ENCODE peak calls at places on chromosome 7, in four cellular contexts. One of them, this sample, is unnamed.
A peak's percentile ranks its signal among the peaks of the same experiment; 100 is the strongest.

GRCh38 chr7:9945882-9946281 is 1027.8 kb upstream of the PHF14 start:
- DNase-seq in HS-27A: no peak
- DNase-seq in OCI-LY7: no peak
- DNase-seq in stimulated activated CD8-positive, alpha-beta memory T cell treated with anti-CD3 and anti-CD28 coated beads, Interleukin-7, amount 100 ng/mL, for 1 hour: no peak
- DNase-seq in this sample: no peak

GRCh38 chr7:139691253-139691781 is 86.5 kb downstream of the HIPK2 start:
- DNase-seq in HS-27A: no peak
- DNase-seq in OCI-LY7: no peak
- DNase-seq in stimulated activated CD8-positive, alpha-beta memory T cell treated with anti-CD3 and anti-CD28 coated beads, Interleukin-7, amount 100 ng/mL, for 1 hour: no peak
- DNase-seq in this sample: no peak

GRCh38 chr7:135193615-135194081 is 17.7 kb downstream of the WDR91 start:
- DNase-seq in HS-27A: no peak
- DNase-seq in OCI-LY7: no peak
- DNase-seq in stimulated activated CD8-positive, alpha-beta memory T cell treated with anti-CD3 and anti-CD28 coated beads, Interleukin-7, amount 100 ng/mL, for 1 hour: no peak
- DNase-seq in this sample: no peak

GRCh38 chr7:158613481-158613880 is 25.9 kb upstream of the PTPRN2 start:
- DNase-seq in HS-27A: no peak
- DNase-seq in OCI-LY7: peak; percentile 31
- DNase-seq in stimulated activated CD8-positive, alpha-beta memory T cell treated with anti-CD3 and anti-CD28 coated beads, Interleukin-7, amount 100 ng/mL, for 1 hour: no peak
- DNase-seq in this sample: no peak

GRCh38 chr7:138625084-138625848 is 75.9 kb downstream of the SVOPL start:
- DNase-seq in HS-27A: no peak
- DNase-seq in OCI-LY7: no peak
- DNase-seq in stimulated activated CD8-positive, alpha-beta memory T cell treated with anti-CD3 and anti-CD28 coated beads, Interleukin-7, amount 100 ng/mL, for 1 hour: no peak
- DNase-seq in this sample: no peak

GRCh38 chr7:33300131-33300530 is 170.8 kb downstream of the BBS9 start:
- DNase-seq in HS-27A: no peak
- DNase-seq in OCI-LY7: no peak
- DNase-seq in stimulated activated CD8-positive, alpha-beta memory T cell treated with anti-CD3 and anti-CD28 coated beads, Interleukin-7, amount 100 ng/mL, for 1 hour: no peak
- DNase-seq in this sample: no peak

GRCh38 chr7:41715000-41715399 is 12.1 kb upstream of the INHBA start:
- DNase-seq in HS-27A: no peak
- DNase-seq in OCI-LY7: no peak
- DNase-seq in stimulated activated CD8-positive, alpha-beta memory T cell treated with anti-CD3 and anti-CD28 coated beads, Interleukin-7, amount 100 ng/mL, for 1 hour: no peak
- DNase-seq in this sample: no peak

GRCh38 chr7:55092186-55092976 is 73.6 kb downstream of the EGFR start:
- DNase-seq in HS-27A: no peak
- DNase-seq in OCI-LY7: no peak
- DNase-seq in stimulated activated CD8-positive, alpha-beta memory T cell treated with anti-CD3 and anti-CD28 coated beads, Interleukin-7, amount 100 ng/mL, for 1 hour: no peak
- DNase-seq in this sample: no peak

GRCh38 chr7:110841840-110842579 is 248.9 kb upstream of the LRRN3 start:
- DNase-seq in HS-27A: no peak
- DNase-seq in OCI-LY7: no peak
- DNase-seq in stimulated activated CD8-positive, alpha-beta memory T cell treated with anti-CD3 and anti-CD28 coated beads, Interleukin-7, amount 100 ng/mL, for 1 hour: no peak
- DNase-seq in this sample: no peak

GRCh38 chr7:89029864-89030263 is 234.3 kb upstream of the TEX47 start:
- DNase-seq in HS-27A: no peak
- DNase-seq in OCI-LY7: no peak
- DNase-seq in stimulated activated CD8-positive, alpha-beta memory T cell treated with anti-CD3 and anti-CD28 coated beads, Interleukin-7, amount 100 ng/mL, for 1 hour: no peak
- DNase-seq in this sample: peak; percentile 15

GRCh38 chr7:142557971-142558582 is 191.2 kb upstream of the PRSS1 start:
- DNase-seq in HS-27A: no peak
- DNase-seq in OCI-LY7: peak; percentile 48
- DNase-seq in stimulated activated CD8-positive, alpha-beta memory T cell treated with anti-CD3 and anti-CD28 coated beads, Interleukin-7, amount 100 ng/mL, for 1 hour: no peak
- DNase-seq in this sample: peak; percentile 20

GRCh38 chr7:15821484-15822122 is 135.1 kb upstream of the MEOX2 start:
- DNase-seq in HS-27A: no peak
- DNase-seq in OCI-LY7: no peak
- DNase-seq in stimulated activated CD8-positive, alpha-beta memory T cell treated with anti-CD3 and anti-CD28 coated beads, Interleukin-7, amount 100 ng/mL, for 1 hour: no peak
- DNase-seq in this sample: no peak

GRCh38 chr7:150481207-150481920 is 30.9 kb downstream of the GIMAP8 start:
- DNase-seq in HS-27A: no peak
- DNase-seq in OCI-LY7: no peak
- DNase-seq in stimulated activated CD8-positive, alpha-beta memory T cell treated with anti-CD3 and anti-CD28 coated beads, Interleukin-7, amount 100 ng/mL, for 1 hour: peak; percentile 13
- DNase-seq in this sample: no peak

GRCh38 chr7:10022957-10023356 is 950.7 kb upstream of the PHF14 start:
- DNase-seq in HS-27A: no peak
- DNase-seq in OCI-LY7: no peak
- DNase-seq in stimulated activated CD8-positive, alpha-beta memory T cell treated with anti-CD3 and anti-CD28 coated beads, Interleukin-7, amount 100 ng/mL, for 1 hour: no peak
- DNase-seq in this sample: peak; percentile 11

GRCh38 chr7:116500071-116500853 is 724 bp downstream of the CAV2 start:
- DNase-seq in HS-27A: no peak
- DNase-seq in OCI-LY7: no peak
- DNase-seq in stimulated activated CD8-positive, alpha-beta memory T cell treated with anti-CD3 and anti-CD28 coated beads, Interleukin-7, amount 100 ng/mL, for 1 hour: no peak
- DNase-seq in this sample: peak; percentile 72

GRCh38 chr7:87178320-87178719 is 26.1 kb downstream of the DMTF1 start:
- DNase-seq in HS-27A: no peak
- DNase-seq in OCI-LY7: no peak
- DNase-seq in stimulated activated CD8-positive, alpha-beta memory T cell treated with anti-CD3 and anti-CD28 coated beads, Interleukin-7, amount 100 ng/mL, for 1 hour: no peak
- DNase-seq in this sample: no peak

GRCh38 chr7:159048656-159049055 is 96.0 kb downstream of the VIPR2 start:
- DNase-seq in HS-27A: no peak
- DNase-seq in OCI-LY7: no peak
- DNase-seq in stimulated activated CD8-positive, alpha-beta memory T cell treated with anti-CD3 and anti-CD28 coated beads, Interleukin-7, amount 100 ng/mL, for 1 hour: no peak
- DNase-seq in this sample: no peak

GRCh38 chr7:85529831-85530230 is 343.0 kb upstream of the SEMA3D start:
- DNase-seq in HS-27A: no peak
- DNase-seq in OCI-LY7: no peak
- DNase-seq in stimulated activated CD8-positive, alpha-beta memory T cell treated with anti-CD3 and anti-CD28 coated beads, Interleukin-7, amount 100 ng/mL, for 1 hour: no peak
- DNase-seq in this sample: no peak

GRCh38 chr7:129295015-129295423 is 70.2 kb downstream of the AHCYL2 start:
- DNase-seq in HS-27A: no peak
- DNase-seq in OCI-LY7: no peak
- DNase-seq in stimulated activated CD8-positive, alpha-beta memory T cell treated with anti-CD3 and anti-CD28 coated beads, Interleukin-7, amount 100 ng/mL, for 1 hour: no peak
- DNase-seq in this sample: peak; percentile 36

GRCh38 chr7:151051108-151051507 is 2.8 kb downstream of the ASIC3 start:
- DNase-seq in HS-27A: no peak
- DNase-seq in OCI-LY7: no peak
- DNase-seq in stimulated activated CD8-positive, alpha-beta memory T cell treated with anti-CD3 and anti-CD28 coated beads, Interleukin-7, amount 100 ng/mL, for 1 hour: no peak
- DNase-seq in this sample: peak; percentile 22

GRCh38 chr7:148107741-148108140 is 482.8 kb upstream of the C7orf33 start:
- DNase-seq in HS-27A: no peak
- DNase-seq in OCI-LY7: no peak
- DNase-seq in stimulated activated CD8-positive, alpha-beta memory T cell treated with anti-CD3 and anti-CD28 coated beads, Interleukin-7, amount 100 ng/mL, for 1 hour: no peak
- DNase-seq in this sample: no peak

GRCh38 chr7:88344956-88345832 is 38.5 kb upstream of the STEAP4 start:
- DNase-seq in HS-27A: no peak
- DNase-seq in OCI-LY7: no peak
- DNase-seq in stimulated activated CD8-positive, alpha-beta memory T cell treated with anti-CD3 and anti-CD28 coated beads, Interleukin-7, amount 100 ng/mL, for 1 hour: no peak
- DNase-seq in this sample: peak; percentile 31

GRCh38 chr7:36082910-36083309 is 70.1 kb upstream of the EEPD1 start:
- DNase-seq in HS-27A: no peak
- DNase-seq in OCI-LY7: no peak
- DNase-seq in stimulated activated CD8-positive, alpha-beta memory T cell treated with anti-CD3 and anti-CD28 coated beads, Interleukin-7, amount 100 ng/mL, for 1 hour: no peak
- DNase-seq in this sample: no peak

GRCh38 chr7:33748793-33749192 is 156.5 kb upstream of the BMPER start:
- DNase-seq in HS-27A: no peak
- DNase-seq in OCI-LY7: no peak
- DNase-seq in stimulated activated CD8-positive, alpha-beta memory T cell treated with anti-CD3 and anti-CD28 coated beads, Interleukin-7, amount 100 ng/mL, for 1 hour: no peak
- DNase-seq in this sample: no peak

GRCh38 chr7:28190077-28190476 is 9.5 kb upstream of the JAZF1 start:
- DNase-seq in HS-27A: no peak
- DNase-seq in OCI-LY7: no peak
- DNase-seq in stimulated activated CD8-positive, alpha-beta memory T cell treated with anti-CD3 and anti-CD28 coated beads, Interleukin-7, amount 100 ng/mL, for 1 hour: no peak
- DNase-seq in this sample: no peak

GRCh38 chr7:8064828-8065227 is 96.2 kb downstream of the GLCCI1 start:
- DNase-seq in HS-27A: no peak
- DNase-seq in OCI-LY7: no peak
- DNase-seq in stimulated activated CD8-positive, alpha-beta memory T cell treated with anti-CD3 and anti-CD28 coated beads, Interleukin-7, amount 100 ng/mL, for 1 hour: no peak
- DNase-seq in this sample: no peak

GRCh38 chr7:92973964-92974363 is 137.6 kb upstream of the CDK6 start:
- DNase-seq in HS-27A: peak; percentile 48
- DNase-seq in OCI-LY7: no peak
- DNase-seq in stimulated activated CD8-positive, alpha-beta memory T cell treated with anti-CD3 and anti-CD28 coated beads, Interleukin-7, amount 100 ng/mL, for 1 hour: no peak
- DNase-seq in this sample: peak; percentile 14

GRCh38 chr7:151687523-151688235 is 168.0 kb upstream of the RHEB start:
- DNase-seq in HS-27A: peak; percentile 94
- DNase-seq in OCI-LY7: no peak
- DNase-seq in stimulated activated CD8-positive, alpha-beta memory T cell treated with anti-CD3 and anti-CD28 coated beads, Interleukin-7, amount 100 ng/mL, for 1 hour: no peak
- DNase-seq in this sample: peak; percentile 95

GRCh38 chr7:135235841-135236240 is 2.2 kb downstream of the STRA8 start:
- DNase-seq in HS-27A: no peak
- DNase-seq in OCI-LY7: no peak
- DNase-seq in stimulated activated CD8-positive, alpha-beta memory T cell treated with anti-CD3 and anti-CD28 coated beads, Interleukin-7, amount 100 ng/mL, for 1 hour: no peak
- DNase-seq in this sample: peak; percentile 24

GRCh38 chr7:77684030-77684429 is 12.2 kb upstream of the RSBN1L start:
- DNase-seq in HS-27A: no peak
- DNase-seq in OCI-LY7: no peak
- DNase-seq in stimulated activated CD8-positive, alpha-beta memory T cell treated with anti-CD3 and anti-CD28 coated beads, Interleukin-7, amount 100 ng/mL, for 1 hour: no peak
- DNase-seq in this sample: no peak

GRCh38 chr7:155710530-155710929 is 66.1 kb downstream of the RBM33 start:
- DNase-seq in HS-27A: no peak
- DNase-seq in OCI-LY7: peak; percentile 90
- DNase-seq in stimulated activated CD8-positive, alpha-beta memory T cell treated with anti-CD3 and anti-CD28 coated beads, Interleukin-7, amount 100 ng/mL, for 1 hour: no peak
- DNase-seq in this sample: no peak

GRCh38 chr7:158609313-158609974 is 21.8 kb upstream of the PTPRN2 start:
- DNase-seq in HS-27A: no peak
- DNase-seq in OCI-LY7: peak; percentile 9
- DNase-seq in stimulated activated CD8-positive, alpha-beta memory T cell treated with anti-CD3 and anti-CD28 coated beads, Interleukin-7, amount 100 ng/mL, for 1 hour: no peak
- DNase-seq in this sample: no peak

GRCh38 chr7:73707045-73707631 is 12.3 kb downstream of the STX1A start:
- DNase-seq in HS-27A: no peak
- DNase-seq in OCI-LY7: no peak
- DNase-seq in stimulated activated CD8-positive, alpha-beta memory T cell treated with anti-CD3 and anti-CD28 coated beads, Interleukin-7, amount 100 ng/mL, for 1 hour: no peak
- DNase-seq in this sample: no peak

GRCh38 chr7:125833839-125834238 is 904.2 kb upstream of the POT1 start:
- DNase-seq in HS-27A: no peak
- DNase-seq in OCI-LY7: no peak
- DNase-seq in stimulated activated CD8-positive, alpha-beta memory T cell treated with anti-CD3 and anti-CD28 coated beads, Interleukin-7, amount 100 ng/mL, for 1 hour: no peak
- DNase-seq in this sample: no peak

GRCh38 chr7:155590215-155591023 is 44.1 kb upstream of the CNPY1 start:
- DNase-seq in HS-27A: no peak
- DNase-seq in OCI-LY7: peak; percentile 9
- DNase-seq in stimulated activated CD8-positive, alpha-beta memory T cell treated with anti-CD3 and anti-CD28 coated beads, Interleukin-7, amount 100 ng/mL, for 1 hour: no peak
- DNase-seq in this sample: no peak

GRCh38 chr7:44056681-44057080 is 8.7 kb downstream of the PGAM2 start:
- DNase-seq in HS-27A: no peak
- DNase-seq in OCI-LY7: no peak
- DNase-seq in stimulated activated CD8-positive, alpha-beta memory T cell treated with anti-CD3 and anti-CD28 coated beads, Interleukin-7, amount 100 ng/mL, for 1 hour: no peak
- DNase-seq in this sample: no peak

GRCh38 chr7:2266911-2267310 is 24.9 kb downstream of the NUDT1 start:
- DNase-seq in HS-27A: no peak
- DNase-seq in OCI-LY7: no peak
- DNase-seq in stimulated activated CD8-positive, alpha-beta memory T cell treated with anti-CD3 and anti-CD28 coated beads, Interleukin-7, amount 100 ng/mL, for 1 hour: no peak
- DNase-seq in this sample: no peak

GRCh38 chr7:91784469-91784868 is 96.0 kb downstream of the MTERF1 start:
- DNase-seq in HS-27A: no peak
- DNase-seq in OCI-LY7: peak; percentile 10
- DNase-seq in stimulated activated CD8-positive, alpha-beta memory T cell treated with anti-CD3 and anti-CD28 coated beads, Interleukin-7, amount 100 ng/mL, for 1 hour: no peak
- DNase-seq in this sample: peak; percentile 29